ENCODE peak calls at places on chromosomes 12 and 14, in eight cellular contexts. H is Peyer's patch, G is tibial nerve, X is body of pancreas, J is esophagus muscularis mucosa, Y is endothelial cell of umbilical vein, C is adrenal gland, M is vagina. V is an unnamed sample.
A peak's percentile ranks its signal among the peaks of the same experiment; 100 is the strongest.

GRCh38 chr12:120356567-120357030 is 12.4 kb downstream of the MSI1 start:
- DNase-seq in H (peak; percentile 88), G (peak; percentile 60), X (peak; percentile 80), J (no peak), Y (peak; percentile 74), C (peak; percentile 89), M (no peak), V (peak; percentile 77)

GRCh38 chr14:62532186-62532585 is 513.1 kb downstream of the KCNH5 start:
- DNase-seq in H (no peak), G (no peak), X (no peak), J (no peak), Y (no peak), C (no peak), M (no peak), V (no peak)

GRCh38 chr12:111084172-111084571 is 163.8 kb upstream of the MYL2 start:
- DNase-seq in H (no peak), G (no peak), X (no peak), J (no peak), Y (no peak), C (no peak), M (no peak), V (no peak)

GRCh38 chr14:80136358-80136757 is 74.9 kb downstream of the DIO2 start:
- DNase-seq in H (no peak), G (no peak), X (peak; percentile 77), J (no peak), Y (no peak), C (no peak), M (no peak), V (no peak)

GRCh38 chr14:100962494-100962893 is 59.0 kb upstream of the RTL1 start:
- DNase-seq in H (no peak), G (no peak), X (no peak), J (no peak), Y (no peak), C (no peak), M (no peak), V (no peak)

GRCh38 chr12:121811434-121812319 is 7.9 kb downstream of the SETD1B start:
- DNase-seq in H (peak; percentile 82), G (peak; percentile 70), X (peak; percentile 66), J (no peak), Y (peak; percentile 67), C (peak; percentile 80), M (no peak), V (peak; percentile 78)

GRCh38 chr12:85461127-85461526 is 181.1 kb downstream of the ALX1 start:
- DNase-seq in H (no peak), G (no peak), X (no peak), J (no peak), Y (no peak), C (no peak), M (no peak), V (no peak)

GRCh38 chr12:2526371-2526770 is 268.4 kb upstream of the FKBP4 start:
- DNase-seq in H (peak; percentile 51), G (no peak), X (no peak), J (no peak), Y (no peak), C (no peak), M (no peak), V (no peak)

GRCh38 chr12:52781399-52782082 is 4.4 kb upstream of the KRT76 start:
- DNase-seq in H (no peak), G (no peak), X (no peak), J (no peak), Y (no peak), C (no peak), M (no peak), V (no peak)

GRCh38 chr14:102015045-102015685 is 50.8 kb downstream of the DYNC1H1 start:
- DNase-seq in H (no peak), G (no peak), X (no peak), J (no peak), Y (no peak), C (no peak), M (no peak), V (no peak)

GRCh38 chr12:109540526-109541411 is 32.5 kb downstream of the MMAB start:
- DNase-seq in H (no peak), G (no peak), X (no peak), J (no peak), Y (no peak), C (no peak), M (no peak), V (no peak)

GRCh38 chr12:46390304-46390703 is 17.7 kb upstream of the SLC38A2 start:
- DNase-seq in H (no peak), G (no peak), X (no peak), J (no peak), Y (no peak), C (no peak), M (no peak), V (no peak)

GRCh38 chr14:23579311-23579630 is 681 bp upstream of the JPH4 start:
- DNase-seq in H (no peak), G (no peak), X (no peak), J (no peak), Y (no peak), C (no peak), M (peak; percentile 70), V (no peak)

GRCh38 chr14:23577004-23577681 is 1.4 kb downstream of the JPH4 start:
- DNase-seq in H (no peak), G (no peak), X (no peak), J (no peak), Y (no peak), C (no peak), M (peak; percentile 71), V (peak; percentile 50)

GRCh38 chr14:23578560-23579310 is at the start of gene JPH4:
- DNase-seq in H (no peak), G (no peak), X (no peak), J (no peak), Y (no peak), C (no peak), M (peak; percentile 75), V (peak; percentile 65)

GRCh38 chr14:23579739-23580138 is 1.1 kb upstream of the JPH4 start:
- DNase-seq in H (no peak), G (no peak), X (no peak), J (no peak), Y (no peak), C (no peak), M (peak; percentile 40), V (no peak)

GRCh38 chr14:23577710-23578392 is 739 bp downstream of the JPH4 start:
- DNase-seq in H (no peak), G (no peak), X (no peak), J (no peak), Y (no peak), C (no peak), M (peak; percentile 56), V (peak; percentile 25)
- TF ChIP-seq POLR2A in H (no peak), G (no peak), X (no peak), J (no peak), Y (no peak), C (no peak), M (no peak), V (no peak)

GRCh38 chr14:60133487-60133886 is 31.7 kb downstream of the DHRS7 start:
- DNase-seq in H (no peak), G (no peak), X (no peak), J (no peak), Y (no peak), C (no peak), M (no peak), V (no peak)
- H3K36me3 ChIP-seq in H (no peaks in the 10 kb centered on the region), G (peaks cover 26% of the 10 kb centered on the region), X (no peaks in the 10 kb centered on the region), J (no peaks in the 10 kb centered on the region), Y (no peaks in the 10 kb centered on the region), C (no peaks in the 10 kb centered on the region), M (no peaks in the 10 kb centered on the region), V (no peaks in the 10 kb centered on the region)

GRCh38 chr14:76495983-76496382 is 120.0 kb downstream of the ESRRB start:
- DNase-seq in H (no peak), G (no peak), X (no peak), J (no peak), Y (no peak), C (no peak), M (no peak), V (no peak)

GRCh38 chr14:76499399-76499798 is 123.5 kb downstream of the ESRRB start:
- DNase-seq in H (peak; percentile 30), G (no peak), X (no peak), J (no peak), Y (no peak), C (no peak), M (no peak), V (no peak)

GRCh38 chr14:76498976-76499375 is 123.0 kb downstream of the ESRRB start:
- DNase-seq in H (peak; percentile 18), G (no peak), X (no peak), J (no peak), Y (no peak), C (no peak), M (no peak), V (no peak)

GRCh38 chr14:76498536-76498935 is 122.6 kb downstream of the ESRRB start:
- DNase-seq in H (peak; percentile 8), G (no peak), X (no peak), J (no peak), Y (no peak), C (no peak), M (no peak), V (no peak)

GRCh38 chr14:76497550-76498484 is 121.9 kb downstream of the ESRRB start:
- DNase-seq in H (no peak), G (no peak), X (no peak), J (no peak), Y (no peak), C (no peak), M (no peak), V (no peak)
- TF ChIP-seq CTCF in H (no peak), G (no peak), X (no peak), J (no peak), Y (no peak), C (no peak), M (no peak), V (no peak)

GRCh38 chr12:132451836-132452195 is 38.1 kb upstream of the FBRSL1 start:
- DNase-seq in H (no peak), G (no peak), X (no peak), J (no peak), Y (no peak), C (no peak), M (no peak), V (no peak)

GRCh38 chr12:132452596-132453350 is 37.2 kb upstream of the FBRSL1 start:
- DNase-seq in H (no peak), G (no peak), X (no peak), J (no peak), Y (no peak), C (no peak), M (no peak), V (no peak)

GRCh38 chr12:132450391-132451171 is 39.4 kb upstream of the FBRSL1 start:
- DNase-seq in H (no peak), G (no peak), X (no peak), J (no peak), Y (no peak), C (no peak), M (no peak), V (no peak)

GRCh38 chr12:132449565-132450390 is 40.2 kb upstream of the FBRSL1 start:
- DNase-seq in H (peak; percentile 81), G (no peak), X (no peak), J (no peak), Y (no peak), C (no peak), M (no peak), V (peak; percentile 1)

DNA sequence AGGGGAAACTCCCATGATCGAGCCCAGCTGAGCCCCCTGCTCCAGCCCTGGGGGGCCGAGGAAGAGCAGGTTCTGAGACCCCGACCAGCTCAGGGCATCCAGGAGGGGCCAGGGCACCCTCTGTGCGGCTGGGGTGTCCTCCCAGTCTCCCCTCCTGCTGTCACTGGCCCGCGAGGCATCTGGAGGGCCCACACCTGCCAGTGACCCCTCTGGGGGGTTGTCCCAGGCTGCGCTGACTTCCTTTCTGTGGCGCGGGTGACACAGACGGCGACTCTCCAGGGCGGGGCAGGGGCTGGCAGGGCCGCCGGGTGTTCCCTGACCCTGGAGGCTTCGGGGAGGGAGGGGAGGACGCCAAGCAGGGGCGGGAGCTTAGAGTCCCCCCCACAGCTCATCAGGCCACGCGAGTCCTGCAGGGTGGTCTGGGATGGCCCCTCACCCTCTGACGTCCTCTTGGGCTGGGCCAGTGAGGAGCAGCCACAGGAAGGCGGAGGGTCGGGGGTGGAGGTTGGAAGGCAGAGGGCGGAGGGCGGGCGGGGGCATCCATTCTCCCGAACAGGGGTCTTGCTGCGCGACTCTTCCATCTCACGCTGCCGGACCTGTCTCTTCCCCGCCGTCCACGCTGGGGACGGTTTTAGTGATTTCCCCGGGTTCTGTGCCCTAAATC is 38.6 kb upstream of the FBRSL1 start:
- DNase-seq in H (peak; percentile 77), G (no peak), X (no peak), J (no peak), Y (no peak), C (no peak), M (no peak), V (no peak)
- TF ChIP-seq POLR2A in H (no peak), G (no peak), X (no peak), J (no peak), Y (no peak), C (no peak), M (no peak), V (no peak)